ENCODE peak calls at places on chromosomes 13 and 19, in ten cellular contexts. One of them, this sample, is unnamed. For H3K9me3, the result is how much of the 10 kb centered on the place peaks cover.

GRCh38 chr13:93716623-93717022 is 490.0 kb downstream of the GPC6 start:
- DNase-seq in WERI-Rb-1: no peak
- DNase-seq in fibroblast of lung: peak
- DNase-seq in psoas muscle: no peak
- DNase-seq in right atrium auricular region: no peak
- DNase-seq in H9: no peak
- DNase-seq in CD4-positive, alpha-beta memory T cell: no peak
- DNase-seq in tibial artery: no peak
- DNase-seq in NT2/D1: no peak
- DNase-seq in CD4-positive, CD25-positive, alpha-beta regulatory T cell: no peak
- DNase-seq in this sample: no peak

GRCh38 chr19:1001538-1002166 is 1.4 kb downstream of the GRIN3B start:
- DNase-seq in WERI-Rb-1: peak
- DNase-seq in tibial artery: no peak
- DNase-seq in CD4-positive, CD25-positive, alpha-beta regulatory T cell: peak
- DNase-seq in H9: peak
- DNase-seq in CD4-positive, alpha-beta memory T cell: peak
- DNase-seq in right atrium auricular region: no peak
- DNase-seq in psoas muscle: peak
- DNase-seq in NT2/D1: no peak
- DNase-seq in fibroblast of lung: no peak
- DNase-seq in this sample: no peak

GRCh38 chr19:54967611-54968010 is 1.4 kb downstream of the NLRP2 start:
- DNase-seq in H9: no peak
- DNase-seq in psoas muscle: no peak
- DNase-seq in WERI-Rb-1: no peak
- DNase-seq in CD4-positive, alpha-beta memory T cell: no peak
- DNase-seq in tibial artery: no peak
- DNase-seq in fibroblast of lung: no peak
- DNase-seq in NT2/D1: no peak
- DNase-seq in CD4-positive, CD25-positive, alpha-beta regulatory T cell: no peak
- DNase-seq in right atrium auricular region: no peak
- DNase-seq in this sample: no peak

GRCh38 chr13:79703772-79704171 is 222.8 kb downstream of the NDFIP2 start:
- DNase-seq in H9: no peak
- DNase-seq in fibroblast of lung: no peak
- DNase-seq in right atrium auricular region: no peak
- DNase-seq in WERI-Rb-1: no peak
- DNase-seq in psoas muscle: no peak
- DNase-seq in CD4-positive, alpha-beta memory T cell: no peak
- DNase-seq in tibial artery: no peak
- DNase-seq in CD4-positive, CD25-positive, alpha-beta regulatory T cell: no peak
- DNase-seq in NT2/D1: no peak
- DNase-seq in this sample: no peak

GRCh38 chr13:41610426-41610825 is 153.1 kb downstream of the RGCC start:
- DNase-seq in CD4-positive, alpha-beta memory T cell: no peak
- DNase-seq in tibial artery: no peak
- DNase-seq in H9: no peak
- DNase-seq in fibroblast of lung: peak
- DNase-seq in right atrium auricular region: no peak
- DNase-seq in NT2/D1: no peak
- DNase-seq in psoas muscle: peak
- DNase-seq in WERI-Rb-1: no peak
- DNase-seq in CD4-positive, CD25-positive, alpha-beta regulatory T cell: no peak
- DNase-seq in this sample: peak

GRCh38 chr19:920051-920857 is 3.1 kb downstream of the KISS1R start:
- DNase-seq in CD4-positive, CD25-positive, alpha-beta regulatory T cell: peak
- DNase-seq in right atrium auricular region: no peak
- DNase-seq in psoas muscle: no peak
- DNase-seq in fibroblast of lung: no peak
- DNase-seq in tibial artery: no peak
- DNase-seq in WERI-Rb-1: peak
- DNase-seq in H9: no peak
- DNase-seq in NT2/D1: no peak
- DNase-seq in CD4-positive, alpha-beta memory T cell: peak
- DNase-seq in this sample: no peak

GRCh38 chr13:22757530-22758120 is 423.2 kb upstream of the SGCG start:
- DNase-seq in H9: no peak
- DNase-seq in fibroblast of lung: no peak
- DNase-seq in WERI-Rb-1: no peak
- DNase-seq in NT2/D1: no peak
- DNase-seq in CD4-positive, CD25-positive, alpha-beta regulatory T cell: no peak
- DNase-seq in tibial artery: no peak
- DNase-seq in CD4-positive, alpha-beta memory T cell: no peak
- DNase-seq in right atrium auricular region: no peak
- DNase-seq in psoas muscle: no peak
- DNase-seq in this sample: no peak

GRCh38 chr13:111622051-111622531 is 301.6 kb downstream of the TEX29 start:
- DNase-seq in CD4-positive, CD25-positive, alpha-beta regulatory T cell: no peak
- DNase-seq in psoas muscle: no peak
- DNase-seq in right atrium auricular region: no peak
- DNase-seq in tibial artery: no peak
- DNase-seq in WERI-Rb-1: no peak
- DNase-seq in H9: peak
- DNase-seq in CD4-positive, alpha-beta memory T cell: no peak
- DNase-seq in NT2/D1: no peak
- DNase-seq in fibroblast of lung: no peak
- DNase-seq in this sample: no peak

GRCh38 chr19:18385675-18386542 is at the start of gene GDF15:
- DNase-seq in NT2/D1: peak
- DNase-seq in CD4-positive, alpha-beta memory T cell: no peak
- DNase-seq in H9: peak
- DNase-seq in tibial artery: peak
- DNase-seq in WERI-Rb-1: peak
- DNase-seq in fibroblast of lung: peak
- DNase-seq in CD4-positive, CD25-positive, alpha-beta regulatory T cell: no peak
- DNase-seq in right atrium auricular region: no peak
- DNase-seq in psoas muscle: peak
- DNase-seq in this sample: no peak

GRCh38 chr13:108322206-108322824 is 52.8 kb downstream of the TNFSF13B start:
- DNase-seq in NT2/D1: no peak
- DNase-seq in right atrium auricular region: no peak
- DNase-seq in CD4-positive, CD25-positive, alpha-beta regulatory T cell: peak
- DNase-seq in H9: no peak
- DNase-seq in CD4-positive, alpha-beta memory T cell: peak
- DNase-seq in fibroblast of lung: peak
- DNase-seq in psoas muscle: no peak
- DNase-seq in WERI-Rb-1: no peak
- DNase-seq in tibial artery: no peak
- DNase-seq in this sample: peak

GRCh38 chr19:12969292-12969988 is at the start of gene DAND5:
- DNase-seq in CD4-positive, alpha-beta memory T cell: no peak
- DNase-seq in H9: no peak
- DNase-seq in psoas muscle: no peak
- DNase-seq in right atrium auricular region: no peak
- DNase-seq in fibroblast of lung: no peak
- DNase-seq in CD4-positive, CD25-positive, alpha-beta regulatory T cell: no peak
- DNase-seq in tibial artery: no peak
- DNase-seq in WERI-Rb-1: peak
- DNase-seq in NT2/D1: no peak
- DNase-seq in this sample: no peak

GRCh38 chr19:49855676-49856573 is 5.0 kb downstream of the PTOV1 start:
- DNase-seq in NT2/D1: no peak
- DNase-seq in psoas muscle: no peak
- DNase-seq in tibial artery: no peak
- DNase-seq in WERI-Rb-1: no peak
- DNase-seq in H9: no peak
- DNase-seq in right atrium auricular region: no peak
- DNase-seq in CD4-positive, alpha-beta memory T cell: no peak
- DNase-seq in fibroblast of lung: no peak
- DNase-seq in CD4-positive, CD25-positive, alpha-beta regulatory T cell: no peak
- DNase-seq in this sample: no peak

GRCh38 chr13:23515116-23515515 is 55.1 kb upstream of the TNFRSF19 start:
- DNase-seq in CD4-positive, alpha-beta memory T cell: no peak
- DNase-seq in right atrium auricular region: no peak
- DNase-seq in CD4-positive, CD25-positive, alpha-beta regulatory T cell: no peak
- DNase-seq in H9: no peak
- DNase-seq in psoas muscle: no peak
- DNase-seq in tibial artery: no peak
- DNase-seq in WERI-Rb-1: no peak
- DNase-seq in fibroblast of lung: no peak
- DNase-seq in NT2/D1: no peak
- DNase-seq in this sample: no peak

GRCh38 chr19:56252699-56253422 is 19.7 kb upstream of the EDDM13 start:
- DNase-seq in CD4-positive, alpha-beta memory T cell: peak
- DNase-seq in tibial artery: peak
- DNase-seq in WERI-Rb-1: peak
- DNase-seq in psoas muscle: peak
- DNase-seq in NT2/D1: peak
- DNase-seq in fibroblast of lung: peak
- DNase-seq in CD4-positive, CD25-positive, alpha-beta regulatory T cell: peak
- DNase-seq in H9: peak
- DNase-seq in right atrium auricular region: peak
- DNase-seq in this sample: peak

DNA sequence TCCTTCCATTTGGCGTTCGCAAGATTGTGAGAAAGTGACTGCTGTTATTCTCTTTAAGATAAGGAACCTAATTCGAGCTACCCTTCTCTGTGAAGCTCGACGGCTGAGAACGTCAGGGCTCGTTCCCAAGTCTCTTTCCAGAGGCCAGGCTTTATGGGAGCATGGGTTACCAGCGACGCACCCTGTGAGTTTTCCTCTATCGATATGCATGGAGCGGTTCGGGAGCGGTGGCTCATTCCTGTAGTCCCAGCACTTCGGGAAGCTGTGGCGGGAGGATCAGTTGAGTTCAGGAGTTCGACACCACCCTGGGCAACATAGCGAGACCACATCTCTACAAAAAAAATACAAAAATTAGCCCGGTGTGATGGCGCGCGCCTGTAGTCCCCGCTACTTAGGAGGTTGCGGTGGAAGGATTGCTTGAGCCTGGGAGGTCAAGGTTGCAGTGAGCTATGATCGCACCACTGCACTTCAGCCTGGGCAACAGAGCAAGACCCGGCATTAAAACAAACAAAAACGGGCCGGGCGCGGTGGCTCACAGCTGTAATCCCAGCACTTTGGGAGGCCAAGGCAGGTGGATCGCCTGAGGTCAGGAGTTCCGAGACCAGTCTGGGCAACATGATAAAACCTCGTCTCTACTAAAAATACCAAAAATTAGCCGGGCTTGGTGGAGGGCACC is 671 bp upstream of the ZNF606 start:
- DNase-seq in right atrium auricular region: no peak
- DNase-seq in H9: peak
- DNase-seq in CD4-positive, alpha-beta memory T cell: no peak
- DNase-seq in psoas muscle: no peak
- DNase-seq in WERI-Rb-1: no peak
- DNase-seq in CD4-positive, CD25-positive, alpha-beta regulatory T cell: no peak
- DNase-seq in NT2/D1: no peak
- DNase-seq in fibroblast of lung: peak
- DNase-seq in tibial artery: no peak
- DNase-seq in this sample: no peak
- H3K9me3 ChIP-seq in right atrium auricular region: under half
- H3K9me3 ChIP-seq in H9: under half
- H3K9me3 ChIP-seq in CD4-positive, alpha-beta memory T cell: under half
- H3K9me3 ChIP-seq in psoas muscle: half or more
- H3K9me3 ChIP-seq in WERI-Rb-1: under half
- H3K9me3 ChIP-seq in CD4-positive, CD25-positive, alpha-beta regulatory T cell: under half
- H3K9me3 ChIP-seq in NT2/D1: under half
- H3K9me3 ChIP-seq in fibroblast of lung: under half
- H3K9me3 ChIP-seq in tibial artery: under half
- H3K9me3 ChIP-seq in this sample: under half

DNA sequence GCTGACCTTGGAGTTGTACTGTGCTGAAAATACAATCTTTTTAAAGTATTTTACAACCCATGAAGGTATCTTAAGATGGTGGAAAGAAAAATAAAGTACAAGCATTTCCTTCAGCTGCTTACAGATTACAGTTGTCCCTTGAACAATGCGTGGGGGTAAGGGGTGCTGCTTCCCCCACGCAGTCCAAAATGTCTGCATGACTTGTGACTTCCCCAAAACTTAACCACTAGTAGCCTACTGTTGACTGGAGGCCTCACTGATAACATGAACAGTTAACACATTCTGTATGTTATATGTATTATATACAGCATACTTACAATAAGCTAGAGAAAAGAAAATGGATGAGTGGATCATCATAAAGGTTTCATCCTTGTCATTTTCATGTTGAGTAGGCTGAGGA is 45.3 kb upstream of the ZNF599 start:
- DNase-seq in NT2/D1: no peak
- DNase-seq in right atrium auricular region: no peak
- DNase-seq in psoas muscle: no peak
- DNase-seq in fibroblast of lung: no peak
- DNase-seq in WERI-Rb-1: no peak
- DNase-seq in CD4-positive, CD25-positive, alpha-beta regulatory T cell: no peak
- DNase-seq in CD4-positive, alpha-beta memory T cell: no peak
- DNase-seq in H9: no peak
- DNase-seq in tibial artery: no peak
- DNase-seq in this sample: no peak
- H3K9me3 ChIP-seq in NT2/D1: under half
- H3K9me3 ChIP-seq in right atrium auricular region: under half
- H3K9me3 ChIP-seq in psoas muscle: under half
- H3K9me3 ChIP-seq in fibroblast of lung: under half
- H3K9me3 ChIP-seq in WERI-Rb-1: under half
- H3K9me3 ChIP-seq in CD4-positive, CD25-positive, alpha-beta regulatory T cell: under half
- H3K9me3 ChIP-seq in CD4-positive, alpha-beta memory T cell: under half
- H3K9me3 ChIP-seq in H9: under half
- H3K9me3 ChIP-seq in tibial artery: under half
- H3K9me3 ChIP-seq in this sample: under half

GRCh38 chr19:21422244-21422643 is 25.3 kb downstream of the ZNF493 start:
- DNase-seq in tibial artery: no peak
- DNase-seq in right atrium auricular region: no peak
- DNase-seq in CD4-positive, alpha-beta memory T cell: no peak
- DNase-seq in psoas muscle: no peak
- DNase-seq in CD4-positive, CD25-positive, alpha-beta regulatory T cell: no peak
- DNase-seq in NT2/D1: no peak
- DNase-seq in fibroblast of lung: no peak
- DNase-seq in H9: no peak
- DNase-seq in WERI-Rb-1: no peak
- DNase-seq in this sample: no peak

GRCh38 chr19:21423057-21424041 is 26.4 kb downstream of the ZNF493 start:
- DNase-seq in right atrium auricular region: no peak
- DNase-seq in WERI-Rb-1: no peak
- DNase-seq in tibial artery: no peak
- DNase-seq in H9: no peak
- DNase-seq in psoas muscle: no peak
- DNase-seq in CD4-positive, CD25-positive, alpha-beta regulatory T cell: no peak
- DNase-seq in NT2/D1: no peak
- DNase-seq in fibroblast of lung: no peak
- DNase-seq in CD4-positive, alpha-beta memory T cell: no peak
- DNase-seq in this sample: no peak
- H3K9me3 ChIP-seq in right atrium auricular region: under half
- H3K9me3 ChIP-seq in WERI-Rb-1: under half
- H3K9me3 ChIP-seq in tibial artery: under half
- H3K9me3 ChIP-seq in H9: half or more
- H3K9me3 ChIP-seq in psoas muscle: half or more
- H3K9me3 ChIP-seq in CD4-positive, CD25-positive, alpha-beta regulatory T cell: half or more
- H3K9me3 ChIP-seq in NT2/D1: half or more
- H3K9me3 ChIP-seq in fibroblast of lung: under half
- H3K9me3 ChIP-seq in CD4-positive, alpha-beta memory T cell: under half
- H3K9me3 ChIP-seq in this sample: under half

GRCh38 chr19:9159891-9160290 is 18.9 kb upstream of the OR7D2 start:
- DNase-seq in CD4-positive, alpha-beta memory T cell: no peak
- DNase-seq in psoas muscle: no peak
- DNase-seq in H9: no peak
- DNase-seq in NT2/D1: no peak
- DNase-seq in tibial artery: no peak
- DNase-seq in right atrium auricular region: no peak
- DNase-seq in fibroblast of lung: no peak
- DNase-seq in CD4-positive, CD25-positive, alpha-beta regulatory T cell: no peak
- DNase-seq in WERI-Rb-1: no peak
- DNase-seq in this sample: no peak
- H3K9me3 ChIP-seq in CD4-positive, alpha-beta memory T cell: under half
- H3K9me3 ChIP-seq in psoas muscle: under half
- H3K9me3 ChIP-seq in H9: under half
- H3K9me3 ChIP-seq in NT2/D1: under half
- H3K9me3 ChIP-seq in tibial artery: under half
- H3K9me3 ChIP-seq in right atrium auricular region: under half
- H3K9me3 ChIP-seq in fibroblast of lung: under half
- H3K9me3 ChIP-seq in CD4-positive, CD25-positive, alpha-beta regulatory T cell: under half
- H3K9me3 ChIP-seq in WERI-Rb-1: under half
- H3K9me3 ChIP-seq in this sample: under half

This sample was measured in keratinocyte.